ENCODE peak calls at places on chromosomes 6 and 20, in nine cellular contexts. One of them, this sample, is unnamed.

GRCh38 chr20:3854462-3854870 is 7.8 kb downstream of the MAVS start:
- DNase-seq in adrenal gland: no peak
- DNase-seq in foreskin keratinocyte: no peak
- DNase-seq in fibroblast of lung: no peak
- DNase-seq in GM06990: no peak
- DNase-seq in stomach: no peak
- DNase-seq in cardiac fibroblast: no peak
- DNase-seq in esophagus squamous epithelium: no peak
- DNase-seq in astrocyte of the cerebellum: no peak
- DNase-seq in this sample: no peak

GRCh38 chr6:11410539-11411307 is 126.8 kb upstream of the TMEM170B start:
- DNase-seq in adrenal gland: no peak
- DNase-seq in foreskin keratinocyte: no peak
- DNase-seq in fibroblast of lung: no peak
- DNase-seq in GM06990: peak
- DNase-seq in stomach: no peak
- DNase-seq in cardiac fibroblast: no peak
- DNase-seq in esophagus squamous epithelium: no peak
- DNase-seq in astrocyte of the cerebellum: no peak
- DNase-seq in this sample: no peak

GRCh38 chr6:140537211-140537610 is 1162.8 kb upstream of the CITED2 start:
- DNase-seq in adrenal gland: no peak
- DNase-seq in foreskin keratinocyte: no peak
- DNase-seq in fibroblast of lung: peak
- DNase-seq in GM06990: no peak
- DNase-seq in stomach: no peak
- DNase-seq in cardiac fibroblast: no peak
- DNase-seq in esophagus squamous epithelium: no peak
- DNase-seq in astrocyte of the cerebellum: no peak
- DNase-seq in this sample: no peak

GRCh38 chr20:16001286-16001685 is 572.0 kb downstream of the KIF16B start:
- DNase-seq in adrenal gland: no peak
- DNase-seq in foreskin keratinocyte: no peak
- DNase-seq in fibroblast of lung: peak
- DNase-seq in GM06990: no peak
- DNase-seq in stomach: no peak
- DNase-seq in cardiac fibroblast: no peak
- DNase-seq in esophagus squamous epithelium: no peak
- DNase-seq in astrocyte of the cerebellum: no peak
- DNase-seq in this sample: no peak

GRCh38 chr6:136772685-136773472 is 19.4 kb downstream of the MAP3K5 start:
- DNase-seq in adrenal gland: peak
- DNase-seq in foreskin keratinocyte: no peak
- DNase-seq in fibroblast of lung: peak
- DNase-seq in GM06990: peak
- DNase-seq in stomach: no peak
- DNase-seq in cardiac fibroblast: no peak
- DNase-seq in esophagus squamous epithelium: no peak
- DNase-seq in astrocyte of the cerebellum: no peak
- DNase-seq in this sample: no peak

GRCh38 chr6:27608916-27609883 is 136.3 kb upstream of the ZNF184 start:
- DNase-seq in adrenal gland: no peak
- DNase-seq in foreskin keratinocyte: peak
- DNase-seq in fibroblast of lung: peak
- DNase-seq in GM06990: no peak
- DNase-seq in stomach: no peak
- DNase-seq in cardiac fibroblast: peak
- DNase-seq in esophagus squamous epithelium: no peak
- DNase-seq in astrocyte of the cerebellum: no peak
- DNase-seq in this sample: no peak

GRCh38 chr6:157272866-157273755 is 50.2 kb downstream of the TMEM242 start:
- DNase-seq in adrenal gland: no peak
- DNase-seq in foreskin keratinocyte: no peak
- DNase-seq in fibroblast of lung: no peak
- DNase-seq in GM06990: no peak
- DNase-seq in stomach: no peak
- DNase-seq in cardiac fibroblast: no peak
- DNase-seq in esophagus squamous epithelium: no peak
- DNase-seq in astrocyte of the cerebellum: no peak
- DNase-seq in this sample: peak

GRCh38 chr6:168309183-168309582 is 10.4 kb downstream of the DACT2 start:
- DNase-seq in adrenal gland: no peak
- DNase-seq in foreskin keratinocyte: no peak
- DNase-seq in fibroblast of lung: no peak
- DNase-seq in GM06990: no peak
- DNase-seq in stomach: no peak
- DNase-seq in cardiac fibroblast: no peak
- DNase-seq in esophagus squamous epithelium: no peak
- DNase-seq in astrocyte of the cerebellum: no peak
- DNase-seq in this sample: no peak

GRCh38 chr6:6610031-6610591 is 21.6 kb downstream of the LY86 start:
- DNase-seq in adrenal gland: no peak
- DNase-seq in foreskin keratinocyte: no peak
- DNase-seq in fibroblast of lung: no peak
- DNase-seq in GM06990: peak
- DNase-seq in stomach: no peak
- DNase-seq in cardiac fibroblast: no peak
- DNase-seq in esophagus squamous epithelium: no peak
- DNase-seq in astrocyte of the cerebellum: no peak
- DNase-seq in this sample: peak

GRCh38 chr6:90087103-90087833 is 193.0 kb downstream of the GJA10 start:
- DNase-seq in adrenal gland: no peak
- DNase-seq in foreskin keratinocyte: peak
- DNase-seq in fibroblast of lung: peak
- DNase-seq in GM06990: no peak
- DNase-seq in stomach: no peak
- DNase-seq in cardiac fibroblast: no peak
- DNase-seq in esophagus squamous epithelium: no peak
- DNase-seq in astrocyte of the cerebellum: no peak
- DNase-seq in this sample: no peak

GRCh38 chr20:12166053-12166717 is 248.5 kb downstream of the BTBD3 start:
- DNase-seq in adrenal gland: no peak
- DNase-seq in foreskin keratinocyte: peak
- DNase-seq in fibroblast of lung: peak
- DNase-seq in GM06990: no peak
- DNase-seq in stomach: no peak
- DNase-seq in cardiac fibroblast: peak
- DNase-seq in esophagus squamous epithelium: no peak
- DNase-seq in astrocyte of the cerebellum: peak
- DNase-seq in this sample: no peak

GRCh38 chr6:41984623-41985022 is 43.0 kb upstream of the CCND3 start:
- DNase-seq in adrenal gland: no peak
- DNase-seq in foreskin keratinocyte: no peak
- DNase-seq in fibroblast of lung: no peak
- DNase-seq in GM06990: no peak
- DNase-seq in stomach: no peak
- DNase-seq in cardiac fibroblast: no peak
- DNase-seq in esophagus squamous epithelium: no peak
- DNase-seq in astrocyte of the cerebellum: no peak
- DNase-seq in this sample: no peak

GRCh38 chr6:39029156-39030011 is 19.2 kb upstream of the GLP1R start:
- DNase-seq in adrenal gland: peak
- DNase-seq in foreskin keratinocyte: no peak
- DNase-seq in fibroblast of lung: no peak
- DNase-seq in GM06990: no peak
- DNase-seq in stomach: no peak
- DNase-seq in cardiac fibroblast: peak
- DNase-seq in esophagus squamous epithelium: no peak
- DNase-seq in astrocyte of the cerebellum: no peak
- DNase-seq in this sample: no peak

GRCh38 chr20:43188234-43188653 is 1.5 kb downstream of the PTPRT start:
- DNase-seq in adrenal gland: no peak
- DNase-seq in foreskin keratinocyte: no peak
- DNase-seq in fibroblast of lung: no peak
- DNase-seq in GM06990: no peak
- DNase-seq in stomach: no peak
- DNase-seq in cardiac fibroblast: no peak
- DNase-seq in esophagus squamous epithelium: no peak
- DNase-seq in astrocyte of the cerebellum: no peak
- DNase-seq in this sample: no peak

GRCh38 chr6:143329323-143329722 is 121.2 kb downstream of the ADAT2 start:
- DNase-seq in adrenal gland: no peak
- DNase-seq in foreskin keratinocyte: peak
- DNase-seq in fibroblast of lung: peak
- DNase-seq in GM06990: no peak
- DNase-seq in stomach: no peak
- DNase-seq in cardiac fibroblast: no peak
- DNase-seq in esophagus squamous epithelium: no peak
- DNase-seq in astrocyte of the cerebellum: no peak
- DNase-seq in this sample: no peak

GRCh38 chr20:63082308-63082938 is 75.7 kb upstream of the BHLHE23 start:
- DNase-seq in adrenal gland: peak
- DNase-seq in foreskin keratinocyte: no peak
- DNase-seq in fibroblast of lung: peak
- DNase-seq in GM06990: no peak
- DNase-seq in stomach: peak
- DNase-seq in cardiac fibroblast: peak
- DNase-seq in esophagus squamous epithelium: no peak
- DNase-seq in astrocyte of the cerebellum: no peak
- DNase-seq in this sample: no peak

GRCh38 chr6:44135875-44136274 is 8.5 kb downstream of the TMEM63B start:
- DNase-seq in adrenal gland: no peak
- DNase-seq in foreskin keratinocyte: no peak
- DNase-seq in fibroblast of lung: no peak
- DNase-seq in GM06990: no peak
- DNase-seq in stomach: no peak
- DNase-seq in cardiac fibroblast: no peak
- DNase-seq in esophagus squamous epithelium: no peak
- DNase-seq in astrocyte of the cerebellum: no peak
- DNase-seq in this sample: no peak
- TF ChIP-seq CTCF in adrenal gland: no peak
- TF ChIP-seq CTCF in foreskin keratinocyte: peak
- TF ChIP-seq CTCF in fibroblast of lung: no peak
- TF ChIP-seq CTCF in GM06990: no peak
- TF ChIP-seq CTCF in stomach: no peak
- TF ChIP-seq CTCF in cardiac fibroblast: no peak
- TF ChIP-seq CTCF in esophagus squamous epithelium: no peak
- TF ChIP-seq CTCF in astrocyte of the cerebellum: peak
- TF ChIP-seq CTCF in this sample: no peak

GRCh38 chr20:58244517-58245030 is 16.1 kb upstream of the ANKRD60 start:
- DNase-seq in adrenal gland: no peak
- DNase-seq in foreskin keratinocyte: no peak
- DNase-seq in fibroblast of lung: no peak
- DNase-seq in GM06990: no peak
- DNase-seq in stomach: no peak
- DNase-seq in cardiac fibroblast: no peak
- DNase-seq in esophagus squamous epithelium: no peak
- DNase-seq in astrocyte of the cerebellum: no peak
- DNase-seq in this sample: no peak

GRCh38 chr20:58245181-58245891 is 16.9 kb upstream of the ANKRD60 start:
- DNase-seq in adrenal gland: no peak
- DNase-seq in foreskin keratinocyte: no peak
- DNase-seq in fibroblast of lung: no peak
- DNase-seq in GM06990: no peak
- DNase-seq in stomach: no peak
- DNase-seq in cardiac fibroblast: no peak
- DNase-seq in esophagus squamous epithelium: no peak
- DNase-seq in astrocyte of the cerebellum: no peak
- DNase-seq in this sample: no peak

GRCh38 chr20:58245931-58246330 is 17.5 kb upstream of the ANKRD60 start:
- DNase-seq in adrenal gland: no peak
- DNase-seq in foreskin keratinocyte: no peak
- DNase-seq in fibroblast of lung: no peak
- DNase-seq in GM06990: no peak
- DNase-seq in stomach: no peak
- DNase-seq in cardiac fibroblast: no peak
- DNase-seq in esophagus squamous epithelium: no peak
- DNase-seq in astrocyte of the cerebellum: no peak
- DNase-seq in this sample: no peak

GRCh38 chr20:58243653-58244410 is 15.4 kb upstream of the ANKRD60 start:
- DNase-seq in adrenal gland: no peak
- DNase-seq in foreskin keratinocyte: no peak
- DNase-seq in fibroblast of lung: peak
- DNase-seq in GM06990: no peak
- DNase-seq in stomach: no peak
- DNase-seq in cardiac fibroblast: no peak
- DNase-seq in esophagus squamous epithelium: no peak
- DNase-seq in astrocyte of the cerebellum: no peak
- DNase-seq in this sample: no peak

DNA sequence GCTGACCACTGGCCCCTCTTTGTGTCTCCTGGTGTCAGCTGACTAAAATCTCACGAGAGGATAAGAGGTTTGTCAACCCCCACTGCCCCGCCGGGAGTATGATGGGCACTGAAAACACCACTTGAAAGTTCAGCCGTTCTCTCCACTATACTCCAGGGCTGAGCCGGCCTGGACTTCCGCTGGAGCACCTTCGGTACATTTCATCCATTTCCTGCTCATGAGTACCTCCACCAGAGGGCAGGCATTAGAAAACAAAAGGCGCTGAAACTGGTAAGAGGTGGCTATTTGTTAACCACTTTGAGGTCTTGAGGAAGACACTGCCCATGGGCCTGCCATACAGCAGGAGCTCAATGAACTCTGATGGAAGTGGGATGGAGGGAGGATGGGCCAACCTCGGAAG is 17.9 kb upstream of the ANKRD60 start:
- DNase-seq in adrenal gland: no peak
- DNase-seq in foreskin keratinocyte: no peak
- DNase-seq in fibroblast of lung: peak
- DNase-seq in GM06990: no peak
- DNase-seq in stomach: no peak
- DNase-seq in cardiac fibroblast: peak
- DNase-seq in esophagus squamous epithelium: no peak
- DNase-seq in astrocyte of the cerebellum: no peak
- DNase-seq in this sample: no peak
- TF ChIP-seq CTCF in adrenal gland: no peak
- TF ChIP-seq CTCF in foreskin keratinocyte: peak
- TF ChIP-seq CTCF in fibroblast of lung: no peak
- TF ChIP-seq CTCF in GM06990: peak
- TF ChIP-seq CTCF in stomach: no peak
- TF ChIP-seq CTCF in cardiac fibroblast: peak
- TF ChIP-seq CTCF in esophagus squamous epithelium: no peak
- TF ChIP-seq CTCF in astrocyte of the cerebellum: peak
- TF ChIP-seq CTCF in this sample: no peak

DNA sequence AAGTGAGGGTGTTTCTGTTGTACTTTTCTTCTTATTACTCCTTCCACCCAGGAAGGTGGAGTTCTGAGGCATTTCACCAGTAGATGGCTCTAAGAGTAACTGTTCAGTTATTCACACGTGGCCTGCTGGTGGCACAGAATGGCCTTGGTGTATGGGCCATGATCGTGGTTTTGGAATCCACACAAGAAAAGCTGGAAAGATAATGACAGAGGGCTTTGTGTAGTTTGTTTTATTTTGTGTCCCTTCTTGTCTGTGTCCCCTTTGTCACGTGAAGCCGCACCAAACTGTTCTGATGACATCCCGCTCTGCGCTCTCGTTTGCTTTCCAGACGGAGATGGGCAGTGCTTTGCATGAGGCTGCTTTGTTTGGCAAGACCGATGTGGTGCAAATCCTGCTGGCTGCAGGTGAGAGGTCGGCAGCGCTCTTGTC is 93.4 kb downstream of the ANKS1A start:
- DNase-seq in adrenal gland: peak
- DNase-seq in foreskin keratinocyte: no peak
- DNase-seq in fibroblast of lung: no peak
- DNase-seq in GM06990: no peak
- DNase-seq in stomach: no peak
- DNase-seq in cardiac fibroblast: peak
- DNase-seq in esophagus squamous epithelium: no peak
- DNase-seq in astrocyte of the cerebellum: no peak
- DNase-seq in this sample: no peak
- TF ChIP-seq CTCF in adrenal gland: peak
- TF ChIP-seq CTCF in foreskin keratinocyte: peak
- TF ChIP-seq CTCF in fibroblast of lung: peak
- TF ChIP-seq CTCF in GM06990: peak
- TF ChIP-seq CTCF in stomach: no peak
- TF ChIP-seq CTCF in cardiac fibroblast: peak
- TF ChIP-seq CTCF in esophagus squamous epithelium: no peak
- TF ChIP-seq CTCF in astrocyte of the cerebellum: peak
- TF ChIP-seq CTCF in this sample: no peak

GRCh38 chr20:17889226-17889625 is 79.4 kb downstream of the SNX5 start:
- DNase-seq in adrenal gland: no peak
- DNase-seq in foreskin keratinocyte: no peak
- DNase-seq in fibroblast of lung: peak
- DNase-seq in GM06990: no peak
- DNase-seq in stomach: no peak
- DNase-seq in cardiac fibroblast: peak
- DNase-seq in esophagus squamous epithelium: no peak
- DNase-seq in astrocyte of the cerebellum: peak
- DNase-seq in this sample: no peak
- TF ChIP-seq CTCF in adrenal gland: no peak
- TF ChIP-seq CTCF in foreskin keratinocyte: peak
- TF ChIP-seq CTCF in fibroblast of lung: peak
- TF ChIP-seq CTCF in GM06990: no peak
- TF ChIP-seq CTCF in stomach: no peak
- TF ChIP-seq CTCF in cardiac fibroblast: peak
- TF ChIP-seq CTCF in esophagus squamous epithelium: no peak
- TF ChIP-seq CTCF in astrocyte of the cerebellum: peak
- TF ChIP-seq CTCF in this sample: no peak